ENCODE peak calls at places on chromosome 17, in ten cellular contexts. S is GM23338, Z is PC-3, P is OCI-LY7, E is PC-9, L is SK-N-SH, B is GM23248, A is HCT116, M is MM.1S, J is Karpas-422. G is an unnamed sample. For H3K9me2, the result is how much of the 10 kb centered on the place peaks cover.

GRCh38 chr17:32461853-32462617 is 17.7 kb downstream of the PSMD11 start:
- DNase-seq in S (peak), Z (peak), P (peak), E (peak), L (peak), B (peak), A (peak), M (peak), J (peak), G (peak)

GRCh38 chr17:61261001-61261587 is 138.5 kb upstream of the TBX2 start:
- DNase-seq in S (no peak), Z (no peak), P (no peak), E (no peak), L (no peak), B (no peak), A (no peak), M (no peak), J (no peak), G (no peak)

GRCh38 chr17:16938031-16938430 is 33.9 kb downstream of the TNFRSF13B start:
- DNase-seq in S (no peak), Z (no peak), P (no peak), E (no peak), L (no peak), B (no peak), A (no peak), M (no peak), J (no peak), G (no peak)

GRCh38 chr17:40097931-40098845 is 2.2 kb downstream of the NR1D1 start:
- DNase-seq in S (no peak), Z (peak), P (no peak), E (no peak), L (no peak), B (peak), A (no peak), M (peak), J (no peak), G (peak)

GRCh38 chr17:79272666-79273219 is 198.1 kb downstream of the ENGASE start:
- DNase-seq in S (no peak), Z (peak), P (no peak), E (peak), L (peak), B (peak), A (peak), M (no peak), J (no peak), G (no peak)

GRCh38 chr17:81537856-81538555 is 9.8 kb downstream of the FSCN2 start:
- DNase-seq in S (no peak), Z (no peak), P (peak), E (no peak), L (no peak), B (no peak), A (no peak), M (no peak), J (no peak), G (no peak)

GRCh38 chr17:18257747-18258355 is 687 bp downstream of the FLII start:
- DNase-seq in S (peak), Z (peak), P (peak), E (peak), L (peak), B (peak), A (no peak), M (peak), J (peak), G (peak)

GRCh38 chr17:75250009-75250471 is 11.4 kb downstream of the GGA3 start:
- DNase-seq in S (no peak), Z (no peak), P (peak), E (peak), L (no peak), B (peak), A (no peak), M (peak), J (peak), G (no peak)

GRCh38 chr17:82029391-82029790 is 2.1 kb upstream of the RAC3 start:
- DNase-seq in S (no peak), Z (no peak), P (no peak), E (no peak), L (no peak), B (no peak), A (no peak), M (no peak), J (no peak), G (no peak)

GRCh38 chr17:48544356-48545021 is 420 bp downstream of the HOXB2 start:
- DNase-seq in S (peak), Z (no peak), P (no peak), E (no peak), L (no peak), B (peak), A (no peak), M (no peak), J (no peak), G (peak)

GRCh38 chr17:62627904-62628603 is 584 bp downstream of the MRC2 start:
- DNase-seq in S (peak), Z (peak), P (no peak), E (no peak), L (peak), B (peak), A (no peak), M (no peak), J (no peak), G (peak)

GRCh38 chr17:69762766-69763165 is 312.3 kb upstream of the KCNJ16 start:
- DNase-seq in S (no peak), Z (no peak), P (no peak), E (no peak), L (no peak), B (no peak), A (no peak), M (no peak), J (no peak), G (no peak)

GRCh38 chr17:72600934-72601333 is 480.1 kb downstream of the SOX9 start:
- DNase-seq in S (no peak), Z (peak), P (no peak), E (no peak), L (no peak), B (peak), A (no peak), M (no peak), J (no peak), G (no peak)

GRCh38 chr17:27466376-27466747 is 10.1 kb downstream of the KSR1 start:
- DNase-seq in S (peak), Z (no peak), P (peak), E (no peak), L (no peak), B (no peak), A (no peak), M (no peak), J (no peak), G (no peak)

GRCh38 chr17:76000755-76001521 is at the start of gene CDK3:
- DNase-seq in S (no peak), Z (no peak), P (no peak), E (no peak), L (no peak), B (no peak), A (no peak), M (no peak), J (no peak), G (no peak)

GRCh38 chr17:2602597-2603017 is 9.2 kb downstream of the PAFAH1B1 start:
- DNase-seq in S (no peak), Z (peak), P (no peak), E (no peak), L (no peak), B (no peak), A (no peak), M (no peak), J (peak), G (no peak)

GRCh38 chr17:67285360-67285759 is 40.4 kb upstream of the HELZ start:
- DNase-seq in S (no peak), Z (peak), P (no peak), E (no peak), L (no peak), B (no peak), A (no peak), M (no peak), J (no peak), G (no peak)

GRCh38 chr17:79023886-79024771 is at the start of gene C1QTNF1:
- DNase-seq in S (peak), Z (peak), P (no peak), E (peak), L (peak), B (peak), A (no peak), M (peak), J (no peak), G (peak)

GRCh38 chr17:41520821-41521521 is 2.3 kb upstream of the KRT15 start:
- DNase-seq in S (no peak), Z (peak), P (no peak), E (peak), L (peak), B (no peak), A (no peak), M (no peak), J (no peak), G (peak)
- H3K4me2 ChIP-seq in S (no peak), Z (peak), P (no peak), E (peak), L (peak), B (peak), A (peak), M (no peak), J (no peak), G (peak)

DNA sequence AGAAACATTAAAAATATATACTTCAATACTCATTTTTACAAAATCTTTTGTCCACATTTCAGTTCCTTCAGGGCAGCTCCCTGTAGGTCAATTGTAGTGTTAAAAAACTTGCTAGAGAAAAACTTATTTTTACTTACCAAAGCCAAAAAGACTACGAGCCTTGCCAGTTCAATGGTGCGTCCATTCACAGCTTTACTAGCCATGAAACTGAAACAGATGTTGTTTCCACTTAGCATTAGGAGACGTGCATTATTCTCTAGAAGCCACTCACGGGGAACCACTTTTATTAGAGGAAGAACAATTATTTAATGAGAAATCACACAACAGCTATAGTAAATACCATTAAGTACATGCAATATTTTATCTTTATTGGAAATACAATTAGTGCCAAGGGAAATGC is 17.2 kb downstream of the LASP1NB start:
- DNase-seq in S (no peak), Z (no peak), P (no peak), E (no peak), L (no peak), B (no peak), A (no peak), M (peak), J (no peak), G (no peak)
- H2AFZ ChIP-seq in S (no peak), Z (no peak), P (peak), E (no peak), L (no peak), B (peak), A (peak), M (no peak), J (no peak), G (no peak)

GRCh38 chr17:28646039-28646754 is 1.2 kb upstream of the BLTP2 start:
- DNase-seq in S (no peak), Z (no peak), P (no peak), E (no peak), L (no peak), B (peak), A (no peak), M (no peak), J (no peak), G (peak)
- H3K9me2 ChIP-seq in S (under half), Z (under half), P (under half), E (under half), L (under half), B (under half), A (under half), M (under half), J (under half), G (under half)

GRCh38 chr17:57849163-57849873 is 526 bp downstream of the MRPS23 start:
- DNase-seq in S (no peak), Z (no peak), P (no peak), E (no peak), L (peak), B (peak), A (no peak), M (no peak), J (no peak), G (no peak)
- H3K4me2 ChIP-seq in S (peak), Z (peak), P (peak), E (peak), L (peak), B (peak), A (peak), M (peak), J (peak), G (peak)

DNA sequence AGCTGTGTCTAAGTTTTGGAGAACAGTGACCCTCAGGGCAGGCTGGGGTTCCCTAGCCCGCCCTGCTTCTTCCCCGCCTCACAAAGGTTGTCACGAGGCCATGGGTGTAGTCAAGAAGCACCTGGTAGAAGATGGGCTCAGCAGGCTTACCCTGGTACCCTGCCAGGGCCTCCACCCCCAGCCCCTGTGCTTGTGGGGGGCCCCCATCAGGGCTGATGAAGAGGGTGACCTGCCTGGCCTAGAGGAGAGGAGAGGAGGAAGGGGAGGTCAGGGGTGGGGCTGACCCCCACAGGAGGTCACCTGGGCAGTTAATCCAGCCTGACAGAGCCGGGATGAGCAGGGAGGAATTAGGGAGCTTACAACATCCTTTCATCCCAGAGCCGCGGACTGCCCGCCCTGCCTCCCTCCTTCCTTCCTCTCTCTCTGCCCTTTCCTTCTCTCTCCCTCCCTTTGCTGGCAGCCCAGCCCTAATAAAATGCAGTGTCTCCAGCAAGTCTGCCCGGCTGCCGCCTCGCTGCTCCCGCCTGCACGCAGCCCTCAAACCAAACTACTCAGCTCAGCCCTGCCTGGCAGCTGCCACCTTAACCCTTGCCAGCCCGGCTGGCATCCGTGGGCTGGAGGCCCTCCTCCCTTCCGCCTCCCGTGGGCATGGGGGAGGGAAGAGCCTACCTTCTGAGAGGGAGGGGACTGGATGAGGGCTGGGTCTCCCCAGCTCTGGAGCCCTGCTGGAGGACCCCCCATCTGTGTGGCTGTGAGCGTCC is 7.2 kb downstream of the DLX3 start:
- DNase-seq in S (peak), Z (peak), P (no peak), E (peak), L (peak), B (peak), A (no peak), M (no peak), J (no peak), G (peak)
- H2AFZ ChIP-seq in S (no peak), Z (no peak), P (no peak), E (no peak), L (no peak), B (no peak), A (no peak), M (no peak), J (no peak), G (no peak)

G was measured in hepatocyte.